ENCODE peak calls at places on chromosomes 13 and 19, in five cellular contexts. One of them, this sample, is unnamed.

GRCh38 chr19:51417107-51417806 is at the start of gene SIGLEC10:
- DNase-seq in GM13977: peak
- DNase-seq in hepatic stellate cell: no peak
- DNase-seq in GM20000: peak
- DNase-seq in T-helper 2 cell: no peak
- DNase-seq in this sample: no peak

GRCh38 chr13:69291292-69291906 is 816.2 kb upstream of the ATXN8OS start:
- DNase-seq in hepatic stellate cell: no peak
- DNase-seq in T-helper 2 cell: no peak
- DNase-seq in GM13977: no peak
- DNase-seq in GM20000: no peak
- DNase-seq in this sample: no peak

GRCh38 chr13:104460553-104460952 is 1394.3 kb upstream of the SLC10A2 start:
- DNase-seq in GM13977: no peak
- DNase-seq in GM20000: no peak
- DNase-seq in hepatic stellate cell: no peak
- DNase-seq in T-helper 2 cell: no peak
- DNase-seq in this sample: no peak

GRCh38 chr13:106573279-106573831 is 5.4 kb upstream of the ARGLU1 start:
- DNase-seq in GM20000: no peak
- DNase-seq in hepatic stellate cell: no peak
- DNase-seq in GM13977: no peak
- DNase-seq in T-helper 2 cell: no peak
- DNase-seq in this sample: no peak

GRCh38 chr13:20193142-20193923 is 595 bp upstream of the GJB2 start:
- DNase-seq in hepatic stellate cell: no peak
- DNase-seq in GM13977: peak
- DNase-seq in GM20000: no peak
- DNase-seq in T-helper 2 cell: no peak
- DNase-seq in this sample: no peak

GRCh38 chr19:2282062-2282861 is at the start of gene PEAK3:
- DNase-seq in hepatic stellate cell: peak
- DNase-seq in GM13977: peak
- DNase-seq in GM20000: peak
- DNase-seq in T-helper 2 cell: no peak
- DNase-seq in this sample: peak

GRCh38 chr13:41028051-41028450 is 8.9 kb upstream of the ELF1 start:
- DNase-seq in GM20000: no peak
- DNase-seq in GM13977: no peak
- DNase-seq in T-helper 2 cell: no peak
- DNase-seq in hepatic stellate cell: no peak
- DNase-seq in this sample: no peak

GRCh38 chr13:79149210-79149609 is 256.8 kb downstream of the RBM26 start:
- DNase-seq in GM13977: no peak
- DNase-seq in hepatic stellate cell: no peak
- DNase-seq in GM20000: no peak
- DNase-seq in T-helper 2 cell: no peak
- DNase-seq in this sample: no peak

GRCh38 chr19:38655148-38655824 is 7.8 kb downstream of the ACTN4 start:
- DNase-seq in GM20000: peak
- DNase-seq in GM13977: peak
- DNase-seq in hepatic stellate cell: no peak
- DNase-seq in T-helper 2 cell: no peak
- DNase-seq in this sample: no peak

GRCh38 chr13:112674412-112675383 is 15.1 kb upstream of the ATP11A start:
- DNase-seq in T-helper 2 cell: no peak
- DNase-seq in GM20000: no peak
- DNase-seq in hepatic stellate cell: no peak
- DNase-seq in GM13977: no peak
- DNase-seq in this sample: no peak

GRCh38 chr19:19214892-19215291 is 3.1 kb downstream of the NCAN start:
- DNase-seq in GM20000: no peak
- DNase-seq in T-helper 2 cell: no peak
- DNase-seq in GM13977: no peak
- DNase-seq in hepatic stellate cell: peak
- DNase-seq in this sample: no peak

GRCh38 chr13:26663801-26664200 is 96.8 kb downstream of the GPR12 start:
- DNase-seq in hepatic stellate cell: no peak
- DNase-seq in T-helper 2 cell: no peak
- DNase-seq in GM13977: no peak
- DNase-seq in GM20000: no peak
- DNase-seq in this sample: no peak

GRCh38 chr13:47499358-47500150 is 501.5 kb downstream of the SUCLA2 start:
- DNase-seq in GM20000: no peak
- DNase-seq in GM13977: no peak
- DNase-seq in hepatic stellate cell: peak
- DNase-seq in T-helper 2 cell: no peak
- DNase-seq in this sample: no peak